ENCODE peak calls at places on chromosomes 3 and 15, in seven cellular contexts. One of them, this sample, is unnamed.

GRCh38 chr15:36400936-36401585 is 178.4 kb upstream of the CDIN1 start:
- DNase-seq in AG08396: no peak
- DNase-seq in naive thymus-derived CD4-positive, alpha-beta T cell: no peak
- DNase-seq in astrocyte of the spinal cord: no peak
- DNase-seq in activated T-helper 9 cell treated with anti-CD3 and anti-CD28 coated beads, Interleukin-2, amount 50 U/mL, for 16 hours: no peak
- DNase-seq in A549: no peak
- DNase-seq in AG04449: no peak
- DNase-seq in this sample: no peak

GRCh38 chr3:5389057-5389456 is 201.6 kb downstream of the EDEM1 start:
- DNase-seq in AG08396: no peak
- DNase-seq in naive thymus-derived CD4-positive, alpha-beta T cell: no peak
- DNase-seq in astrocyte of the spinal cord: no peak
- DNase-seq in activated T-helper 9 cell treated with anti-CD3 and anti-CD28 coated beads, Interleukin-2, amount 50 U/mL, for 16 hours: no peak
- DNase-seq in A549: peak
- DNase-seq in AG04449: no peak
- DNase-seq in this sample: no peak

GRCh38 chr15:42456971-42457370 is 34.0 kb downstream of the ZNF106 start:
- DNase-seq in AG08396: no peak
- DNase-seq in naive thymus-derived CD4-positive, alpha-beta T cell: no peak
- DNase-seq in astrocyte of the spinal cord: no peak
- DNase-seq in activated T-helper 9 cell treated with anti-CD3 and anti-CD28 coated beads, Interleukin-2, amount 50 U/mL, for 16 hours: no peak
- DNase-seq in A549: no peak
- DNase-seq in AG04449: no peak
- DNase-seq in this sample: no peak

GRCh38 chr3:170585937-170586310 is at the start of gene SLC7A14:
- DNase-seq in AG08396: peak
- DNase-seq in naive thymus-derived CD4-positive, alpha-beta T cell: no peak
- DNase-seq in astrocyte of the spinal cord: no peak
- DNase-seq in activated T-helper 9 cell treated with anti-CD3 and anti-CD28 coated beads, Interleukin-2, amount 50 U/mL, for 16 hours: no peak
- DNase-seq in A549: no peak
- DNase-seq in AG04449: no peak
- DNase-seq in this sample: no peak

GRCh38 chr3:76646921-76647562 is 392.9 kb upstream of the ROBO2 start:
- DNase-seq in AG08396: no peak
- DNase-seq in naive thymus-derived CD4-positive, alpha-beta T cell: no peak
- DNase-seq in astrocyte of the spinal cord: no peak
- DNase-seq in activated T-helper 9 cell treated with anti-CD3 and anti-CD28 coated beads, Interleukin-2, amount 50 U/mL, for 16 hours: no peak
- DNase-seq in A549: peak
- DNase-seq in AG04449: no peak
- DNase-seq in this sample: peak

GRCh38 chr3:172138031-172138538 is 98.7 kb downstream of the FNDC3B start:
- DNase-seq in AG08396: no peak
- DNase-seq in naive thymus-derived CD4-positive, alpha-beta T cell: no peak
- DNase-seq in astrocyte of the spinal cord: no peak
- DNase-seq in activated T-helper 9 cell treated with anti-CD3 and anti-CD28 coated beads, Interleukin-2, amount 50 U/mL, for 16 hours: no peak
- DNase-seq in A549: peak
- DNase-seq in AG04449: no peak
- DNase-seq in this sample: no peak

GRCh38 chr3:124201786-124202185 is 209.9 kb upstream of the ROPN1 start:
- DNase-seq in AG08396: no peak
- DNase-seq in naive thymus-derived CD4-positive, alpha-beta T cell: no peak
- DNase-seq in astrocyte of the spinal cord: no peak
- DNase-seq in activated T-helper 9 cell treated with anti-CD3 and anti-CD28 coated beads, Interleukin-2, amount 50 U/mL, for 16 hours: no peak
- DNase-seq in A549: no peak
- DNase-seq in AG04449: no peak
- DNase-seq in this sample: no peak

GRCh38 chr3:12034440-12034839 is 30.3 kb downstream of the SYN2 start:
- DNase-seq in AG08396: no peak
- DNase-seq in naive thymus-derived CD4-positive, alpha-beta T cell: no peak
- DNase-seq in astrocyte of the spinal cord: no peak
- DNase-seq in activated T-helper 9 cell treated with anti-CD3 and anti-CD28 coated beads, Interleukin-2, amount 50 U/mL, for 16 hours: no peak
- DNase-seq in A549: no peak
- DNase-seq in AG04449: no peak
- DNase-seq in this sample: no peak

GRCh38 chr3:37072892-37073291 is 79.6 kb downstream of the MLH1 start:
- DNase-seq in AG08396: peak
- DNase-seq in naive thymus-derived CD4-positive, alpha-beta T cell: no peak
- DNase-seq in astrocyte of the spinal cord: peak
- DNase-seq in activated T-helper 9 cell treated with anti-CD3 and anti-CD28 coated beads, Interleukin-2, amount 50 U/mL, for 16 hours: no peak
- DNase-seq in A549: no peak
- DNase-seq in AG04449: peak
- DNase-seq in this sample: no peak